ENCODE peak calls at places on chromosomes 13 and 19, in six cellular contexts. I, G, F, Z, O and L are unnamed samples.

GRCh38 chr13:59043016-59043415 is 1120.7 kb downstream of the DIAPH3 start:
- DNase-seq in I (no peak), G (no peak), F (no peak), Z (no peak), O (peak), L (no peak)

GRCh38 chr13:59960683-59961082 is 203.0 kb downstream of the DIAPH3 start:
- DNase-seq in I (peak), G (no peak), F (no peak), Z (no peak), O (no peak), L (no peak)

GRCh38 chr19:12749938-12750521 is 1.6 kb upstream of the BEST2 start:
- DNase-seq in I (peak), G (peak), F (peak), Z (no peak), O (peak), L (no peak)

GRCh38 chr13:103852036-103852435 is 785.8 kb upstream of the SLC10A2 start:
- DNase-seq in I (no peak), G (no peak), F (no peak), Z (no peak), O (no peak), L (no peak)

GRCh38 chr19:51111606-51112005 is 3.4 kb upstream of the CTU1 start:
- DNase-seq in I (peak), G (peak), F (no peak), Z (no peak), O (no peak), L (peak)

GRCh38 chr13:111046590-111047141 is 68.4 kb upstream of the ARHGEF7 start:
- DNase-seq in I (no peak), G (no peak), F (no peak), Z (no peak), O (peak), L (no peak)

GRCh38 chr13:84405286-84405685 is 523.0 kb upstream of the SLITRK1 start:
- DNase-seq in I (no peak), G (no peak), F (no peak), Z (no peak), O (peak), L (no peak)

GRCh38 chr19:12521996-12522395 is 29.3 kb downstream of the ZNF564 start:
- DNase-seq in I (no peak), G (no peak), F (no peak), Z (no peak), O (no peak), L (no peak)

GRCh38 chr13:97211357-97211756 is 10.8 kb upstream of the MBNL2 start:
- DNase-seq in I (no peak), G (no peak), F (no peak), Z (no peak), O (no peak), L (no peak)

GRCh38 chr19:31066385-31066784 is 282.9 kb downstream of the TSHZ3 start:
- DNase-seq in I (peak), G (peak), F (no peak), Z (no peak), O (peak), L (no peak)

GRCh38 chr19:35474104-35474503 is 16.2 kb downstream of the KRTDAP start:
- DNase-seq in I (no peak), G (no peak), F (no peak), Z (no peak), O (no peak), L (no peak)

GRCh38 chr19:35478794-35479193 is 11.5 kb downstream of the KRTDAP start:
- DNase-seq in I (no peak), G (no peak), F (no peak), Z (no peak), O (no peak), L (no peak)

GRCh38 chr19:35471946-35472345 is 18.3 kb downstream of the KRTDAP start:
- DNase-seq in I (no peak), G (no peak), F (no peak), Z (no peak), O (no peak), L (no peak)

GRCh38 chr19:35479278-35479677 is 11.0 kb downstream of the KRTDAP start:
- DNase-seq in I (peak), G (peak), F (no peak), Z (no peak), O (no peak), L (no peak)

GRCh38 chr19:35476149-35476548 is 14.1 kb downstream of the KRTDAP start:
- DNase-seq in I (no peak), G (no peak), F (no peak), Z (no peak), O (no peak), L (no peak)
- TF ChIP-seq CTCF in I (peak), G (no peak), F (no peak), Z (no peak), O (peak), L (no peak)

DNA sequence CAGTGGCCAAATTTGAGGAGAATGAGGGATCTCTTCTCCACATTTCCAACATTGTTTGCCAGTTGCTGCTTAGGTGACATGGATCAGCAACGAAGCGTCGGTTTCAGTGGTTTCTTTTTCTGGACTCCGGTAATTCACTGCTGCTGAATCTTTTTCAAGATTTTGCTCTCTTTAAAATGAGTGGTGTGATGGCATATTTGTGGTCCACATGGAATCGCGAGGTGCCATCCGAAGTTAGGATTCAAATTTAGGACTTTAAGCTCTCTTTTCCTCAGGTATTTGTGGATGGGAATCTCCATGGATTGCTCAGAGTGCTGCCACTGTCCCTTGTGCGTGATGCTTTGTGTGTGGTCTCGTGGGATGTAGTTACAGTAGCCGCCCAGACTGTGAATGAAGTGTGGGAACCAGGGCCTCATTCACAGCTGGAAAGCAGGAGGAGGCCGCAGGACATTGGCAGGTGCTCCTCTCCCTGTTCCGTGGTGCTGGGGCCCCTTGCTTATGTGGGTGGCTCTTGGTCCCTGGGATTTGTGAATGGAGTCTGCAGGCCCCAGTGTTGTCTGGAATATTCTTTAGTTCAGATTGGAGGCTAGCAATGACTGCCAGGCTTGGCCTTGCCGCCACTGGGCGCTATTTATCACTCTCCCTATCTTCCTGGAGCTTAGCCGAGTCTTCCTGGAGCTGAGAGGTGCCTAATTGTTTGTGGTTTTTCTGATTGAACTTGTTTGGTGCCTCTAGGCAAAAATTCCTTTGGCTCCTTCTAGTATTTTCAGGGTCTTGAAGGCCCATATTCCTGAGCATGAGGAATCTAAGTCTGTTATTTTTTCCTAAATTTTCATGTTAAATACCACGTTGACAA is 1.5 kb downstream of the ILF3 start:
- DNase-seq in I (peak), G (peak), F (peak), Z (no peak), O (peak), L (peak)
- TF ChIP-seq CTCF in I (peak), G (peak), F (no peak), Z (no peak), O (peak), L (no peak)

GRCh38 chr13:32211788-32212187 is 103.4 kb downstream of the ZAR1L start:
- DNase-seq in I (no peak), G (no peak), F (no peak), Z (no peak), O (peak), L (no peak)
- TF ChIP-seq CTCF in I (no peak), G (no peak), F (no peak), Z (no peak), O (no peak), L (no peak)

GRCh38 chr13:46010148-46010547 is 42.4 kb downstream of the ZC3H13 start:
- DNase-seq in I (no peak), G (peak), F (no peak), Z (no peak), O (peak), L (no peak)
- TF ChIP-seq CTCF in I (peak), G (peak), F (no peak), Z (no peak), O (peak), L (peak)

DNA sequence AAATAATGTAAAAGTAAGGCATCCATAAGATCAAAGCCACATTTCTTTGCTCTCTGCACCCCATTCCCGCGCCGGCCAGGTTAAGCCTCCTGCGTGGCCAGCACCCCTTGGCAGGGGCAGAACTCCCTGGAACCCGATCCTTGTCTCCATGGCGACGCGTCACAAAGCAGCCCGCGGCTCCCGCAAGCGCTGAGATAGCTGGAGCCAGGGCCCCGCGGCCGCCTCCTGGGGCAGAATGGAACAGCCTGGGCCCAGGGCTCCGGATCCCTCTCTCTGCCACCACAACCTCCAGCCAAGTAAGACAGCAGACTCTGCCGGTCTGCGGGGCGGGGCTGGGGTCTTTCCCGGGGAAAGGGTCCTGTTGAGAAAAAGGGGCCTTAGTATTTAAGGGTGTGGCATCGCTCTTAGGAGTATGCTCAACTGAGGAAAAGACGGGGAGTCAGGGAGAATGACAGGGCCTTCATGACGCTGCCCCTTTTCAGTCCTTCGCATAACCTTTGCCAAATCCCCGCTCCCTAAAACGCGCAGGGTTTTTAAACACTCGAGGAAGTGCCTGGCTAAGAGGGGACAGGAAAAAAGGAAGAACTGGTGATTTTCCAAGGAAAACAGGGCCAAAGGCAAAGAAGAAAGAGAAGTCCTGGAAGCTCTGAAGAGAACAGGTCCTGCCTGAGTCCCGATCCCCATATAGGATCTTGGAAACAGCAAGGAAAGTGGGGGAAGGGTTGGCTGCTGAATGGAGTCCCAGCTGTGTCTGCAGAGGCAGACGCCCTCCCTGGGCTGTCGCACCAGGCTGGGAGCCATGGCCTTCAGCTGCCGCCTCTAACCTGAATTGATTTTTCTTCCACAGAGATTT is at the start of gene TEX26:
- DNase-seq in I (no peak), G (no peak), F (no peak), Z (no peak), O (peak), L (peak)
- TF ChIP-seq CTCF in I (no peak), G (no peak), F (no peak), Z (no peak), O (peak), L (peak)